ENCODE peak calls at places on chromosomes 6 and 20, in nine cellular contexts. I is neuronal stem cell; R is tibial artery; L is breast epithelium; E is transverse colon; T is SJCRH30; S is SK-N-SH; N is left lung; B is naive thymus-derived CD4-positive, alpha-beta T cell. O is an unnamed sample.

GRCh38 chr6:71248306-71248705 is 40.3 kb upstream of the OGFRL1 start:
- DNase-seq in N (no peak), T (no peak), I (no peak), B (no peak), S (no peak), R (no peak), L (no peak), E (no peak), O (peak; percentile 83)

GRCh38 chr6:7051780-7052440 is 55.9 kb upstream of the RREB1 start:
- DNase-seq in S (peak; percentile 64), L (no peak), R (peak; percentile 30), E (peak; percentile 74), B (peak; percentile 70), T (peak; percentile 83), I (peak; percentile 60), N (peak; percentile 92), O (no peak)

GRCh38 chr20:371755-372542 is 8.6 kb upstream of the TRIB3 start:
- DNase-seq in R (peak; percentile 43), I (no peak), L (peak; percentile 71), N (peak; percentile 91), E (peak; percentile 59), T (peak; percentile 32), S (no peak), B (no peak), O (no peak)

GRCh38 chr20:19726126-19726525 is 31.9 kb upstream of the RIN2 start:
- DNase-seq in S (no peak), R (no peak), T (no peak), B (no peak), E (no peak), I (no peak), L (no peak), N (no peak), O (no peak)

GRCh38 chr6:155970878-155971702 is 515.5 kb upstream of the NOX3 start:
- DNase-seq in I (no peak), L (no peak), E (no peak), S (no peak), N (no peak), B (no peak), T (no peak), R (no peak), O (no peak)

GRCh38 chr20:35297153-35297552 is 4.9 kb upstream of the FAM83C start:
- DNase-seq in E (no peak), L (no peak), N (no peak), B (no peak), R (no peak), T (no peak), S (no peak), I (no peak), O (no peak)

GRCh38 chr6:13263669-13264068 is 64.7 kb downstream of the TBC1D7 start:
- DNase-seq in I (no peak), R (no peak), E (no peak), B (no peak), L (no peak), S (no peak), N (no peak), T (no peak), O (no peak)

GRCh38 chr6:46015119-46015968 is at the start of gene CLIC5:
- DNase-seq in N (peak; percentile 85), S (peak; percentile 34), L (peak; percentile 22), R (peak; percentile 29), E (peak; percentile 68), T (no peak), B (no peak), I (no peak), O (no peak)

GRCh38 chr6:98416027-98416426 is 418.3 kb upstream of the POU3F2 start:
- DNase-seq in T (no peak), N (no peak), E (no peak), R (no peak), B (no peak), L (no peak), S (peak; percentile 20), I (no peak), O (no peak)

GRCh38 chr20:62350098-62350628 is 16.9 kb downstream of the LAMA5 start:
- DNase-seq in R (no peak), B (no peak), L (peak; percentile 82), I (no peak), S (no peak), T (no peak), E (peak; percentile 68), N (peak; percentile 89), O (no peak)

GRCh38 chr20:48949304-48950170 is 28.0 kb downstream of the ARFGEF2 start:
- DNase-seq in T (peak; percentile 28), B (no peak), E (peak; percentile 37), R (no peak), S (no peak), L (no peak), I (no peak), N (no peak), O (no peak)

GRCh38 chr6:40349566-40350192 is 237.5 kb downstream of the LRFN2 start:
- DNase-seq in T (peak; percentile 81), N (no peak), S (no peak), E (no peak), L (no peak), R (no peak), I (no peak), B (no peak), O (no peak)

GRCh38 chr6:116100419-116101297 is at the start of gene NT5DC1:
- DNase-seq in E (peak; percentile 92), B (peak; percentile 76), N (peak; percentile 95), T (peak; percentile 86), L (peak; percentile 73), I (peak; percentile 75), R (peak; percentile 73), S (peak; percentile 95), O (peak; percentile 90)

GRCh38 chr6:116101298-116101718 is 655 bp downstream of the NT5DC1 start:
- DNase-seq in T (no peak), N (no peak), I (no peak), L (no peak), E (peak; percentile 86), S (no peak), B (no peak), R (peak; percentile 84), O (no peak)

GRCh38 chr6:116102856-116103255 is 2.2 kb downstream of the NT5DC1 start:
- DNase-seq in I (no peak), E (no peak), T (no peak), S (no peak), R (no peak), L (no peak), N (no peak), B (no peak), O (peak; percentile 27)

GRCh38 chr6:116099036-116099435 is 1.6 kb upstream of the NT5DC1 start:
- DNase-seq in B (no peak), T (no peak), E (no peak), R (no peak), S (no peak), I (no peak), L (no peak), N (no peak), O (no peak)

GRCh38 chr6:116101790-116102189 is 1.1 kb downstream of the NT5DC1 start:
- DNase-seq in T (no peak), B (no peak), L (no peak), I (no peak), N (no peak), R (no peak), S (no peak), E (no peak), O (peak; percentile 34)
- H3K4me1 ChIP-seq in T (no peaks in the 10 kb centered on the region), B (peaks cover 32% of the 10 kb centered on the region), L (peaks cover 10% of the 10 kb centered on the region), I (peaks cover 8% of the 10 kb centered on the region), N (peaks cover 21% of the 10 kb centered on the region), R (peaks cover 59% of the 10 kb centered on the region), S (peaks cover 16% of the 10 kb centered on the region), E (peaks cover 11% of the 10 kb centered on the region), O (peaks cover 37% of the 10 kb centered on the region)

GRCh38 chr6:129493396-129493902 is 216.5 kb downstream of the ARHGAP18 start:
- DNase-seq in E (no peak), B (no peak), S (no peak), T (no peak), N (no peak), R (no peak), I (no peak), L (no peak), O (no peak)

GRCh38 chr6:129491436-129491835 is 218.5 kb downstream of the ARHGAP18 start:
- DNase-seq in S (no peak), T (no peak), N (no peak), B (no peak), E (no peak), I (no peak), R (no peak), L (no peak), O (no peak)

GRCh38 chr6:129492260-129492659 is 217.7 kb downstream of the ARHGAP18 start:
- DNase-seq in T (no peak), I (no peak), R (no peak), N (no peak), B (no peak), S (no peak), L (no peak), E (no peak), O (no peak)

GRCh38 chr6:129494586-129494985 is 215.4 kb downstream of the ARHGAP18 start:
- DNase-seq in R (no peak), T (no peak), B (no peak), N (no peak), E (no peak), I (no peak), L (no peak), S (no peak), O (no peak)

GRCh38 chr6:129494099-129494498 is 215.9 kb downstream of the ARHGAP18 start:
- DNase-seq in T (no peak), L (no peak), S (no peak), N (no peak), E (no peak), B (no peak), R (no peak), I (no peak), O (no peak)
- H3K4me1 ChIP-seq in T (peaks cover 19% of the 10 kb centered on the region), L (peaks cover 13% of the 10 kb centered on the region), S (peaks cover 2% of the 10 kb centered on the region), N (peaks cover 21% of the 10 kb centered on the region), E (no peaks in the 10 kb centered on the region), B (peaks cover 20% of the 10 kb centered on the region), R (peaks cover 18% of the 10 kb centered on the region), I (peaks cover 7% of the 10 kb centered on the region), O (no peaks in the 10 kb centered on the region)

GRCh38 chr6:138774370-138774769 is 801 bp downstream of the CCDC28A start:
- DNase-seq in B (no peak), E (no peak), N (no peak), L (no peak), T (no peak), I (no peak), S (no peak), R (no peak), O (no peak)
- H3K4me1 ChIP-seq in B (peaks cover 10% of the 10 kb centered on the region), E (no peaks in the 10 kb centered on the region), N (peaks cover 8% of the 10 kb centered on the region), L (no peaks in the 10 kb centered on the region), T (no peaks in the 10 kb centered on the region), I (peaks cover 4% of the 10 kb centered on the region), S (peaks cover 9% of the 10 kb centered on the region), R (peaks cover 17% of the 10 kb centered on the region), O (peaks cover 20% of the 10 kb centered on the region)

DNA sequence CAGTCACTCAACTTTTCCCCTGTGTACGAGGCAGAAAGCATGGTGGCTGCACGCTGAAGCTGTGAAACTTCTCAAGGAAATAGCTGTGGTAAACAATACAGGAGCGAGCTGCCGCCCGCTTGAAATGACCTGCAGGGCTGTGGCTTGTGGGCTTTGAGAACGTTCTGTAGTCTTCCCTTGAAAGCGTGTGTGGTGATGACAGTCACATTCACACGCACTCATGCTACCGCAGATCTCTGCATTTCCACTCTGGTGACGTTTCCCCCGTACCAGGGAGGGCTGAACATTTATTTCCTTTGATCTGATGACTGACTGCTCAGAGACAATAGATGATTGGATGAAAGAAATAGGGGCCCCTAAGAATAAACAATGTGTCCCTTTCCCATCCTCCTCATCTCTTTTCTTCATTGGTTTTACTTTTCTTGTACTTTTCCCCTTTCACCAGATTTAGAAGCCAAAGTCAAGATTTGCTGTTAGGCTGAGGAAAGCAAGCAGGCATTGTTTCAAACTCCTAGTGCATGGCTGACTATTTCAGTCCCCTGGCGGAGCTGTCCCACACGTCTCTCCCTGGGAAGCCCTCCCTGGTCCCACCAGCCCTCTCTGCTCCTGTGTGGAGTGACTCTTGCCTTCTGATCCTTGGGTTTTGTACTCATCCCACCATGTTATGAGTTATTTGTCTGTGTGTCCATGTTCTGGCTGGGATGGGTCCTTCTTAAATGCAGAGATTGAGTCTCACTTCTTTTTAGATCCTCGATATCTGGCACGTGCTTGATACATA is 3.9 kb downstream of the SYTL3 start:
- DNase-seq in L (peak; percentile 55), S (no peak), B (peak; percentile 95), I (no peak), R (no peak), N (no peak), E (peak; percentile 74), T (no peak), O (no peak)
- H3K4me1 ChIP-seq in L (no peaks in the 10 kb centered on the region), S (peaks cover 16% of the 10 kb centered on the region), B (peaks cover 53% of the 10 kb centered on the region), I (no peaks in the 10 kb centered on the region), R (peaks cover 4% of the 10 kb centered on the region), N (peaks cover 6% of the 10 kb centered on the region), E (no peaks in the 10 kb centered on the region), T (peaks cover 25% of the 10 kb centered on the region), O (peaks cover 4% of the 10 kb centered on the region)

O was measured in OCI-LY7.